ENCODE peak calls at places on chromosome 14, in nine cellular contexts. Y is heart left ventricle, L is testis, F is vagina, M is A549, D is Peyer's patch, S is prostate gland, E is transverse colon, Q is adrenal gland. H is an unnamed sample.

GRCh38 chr14:71319646-71320045 is 412.4 kb downstream of the PCNX1 start:
- DNase-seq in M (peak; percentile 33), F (peak; percentile 89), L (peak; percentile 31), S (no peak), Q (no peak), Y (no peak), D (no peak), E (no peak), H (peak; percentile 20)

GRCh38 chr14:38646391-38646790 is 390.5 kb upstream of the CLEC14A start:
- DNase-seq in E (no peak), Y (no peak), D (no peak), S (no peak), Q (no peak), F (no peak), L (no peak), M (no peak), H (no peak)

GRCh38 chr14:99624024-99624423 is 20.0 kb upstream of the CCDC85C start:
- DNase-seq in Q (no peak), Y (no peak), S (no peak), M (no peak), L (no peak), F (no peak), E (no peak), D (no peak), H (no peak)

GRCh38 chr14:33035795-33036194 is 97.1 kb downstream of the NPAS3 start:
- DNase-seq in L (no peak), F (no peak), Q (no peak), M (no peak), S (no peak), E (no peak), D (no peak), Y (no peak), H (no peak)

GRCh38 chr14:101236496-101237240 is 324.6 kb upstream of the DIO3 start:
- DNase-seq in S (no peak), M (no peak), D (no peak), Q (no peak), L (no peak), Y (no peak), F (no peak), E (no peak), H (no peak)

GRCh38 chr14:66403183-66403582 is 83.0 kb upstream of the CCDC196 start:
- DNase-seq in F (no peak), Q (no peak), L (no peak), E (no peak), S (no peak), M (peak; percentile 59), Y (no peak), D (no peak), H (no peak)

GRCh38 chr14:56131004-56131864 is 13.0 kb downstream of the PELI2 start:
- DNase-seq in F (no peak), Q (no peak), D (no peak), Y (no peak), M (no peak), E (no peak), L (no peak), S (no peak), H (no peak)

GRCh38 chr14:20655851-20656250 is 14.4 kb upstream of the OR6S1 start:
- DNase-seq in Q (no peak), Y (no peak), S (no peak), F (no peak), M (peak; percentile 16), D (no peak), L (no peak), E (no peak), H (no peak)

GRCh38 chr14:93936245-93936644 is 9.1 kb downstream of the FAM181A start:
- DNase-seq in M (peak; percentile 45), D (no peak), Q (no peak), L (no peak), F (no peak), Y (no peak), E (no peak), S (no peak), H (no peak)

GRCh38 chr14:64391986-64392385 is 3.8 kb downstream of the MTHFD1 start:
- DNase-seq in L (no peak), Y (no peak), F (no peak), M (no peak), Q (no peak), E (no peak), D (no peak), S (no peak), H (no peak)
- TF ChIP-seq POLR2A in L (no peak), Y (no peak), F (no peak), M (no peak), Q (no peak), E (no peak), D (no peak), S (no peak), H (no peak)

GRCh38 chr14:24299255-24300191 is at the start of the genes DHRS1 and NOP9:
- DNase-seq in F (no peak), S (peak; percentile 92), D (peak; percentile 97), Q (peak; percentile 95), Y (peak; percentile 96), M (peak; percentile 91), E (peak; percentile 96), L (peak; percentile 95), H (peak; percentile 87)
- TF ChIP-seq POLR2A in F (no peak), S (peak; percentile 86), D (peak; percentile 96), Q (peak; percentile 61), Y (no peak), M (peak; percentile 61), E (peak; percentile 86), L (no peak), H (peak; percentile 76)

DNA sequence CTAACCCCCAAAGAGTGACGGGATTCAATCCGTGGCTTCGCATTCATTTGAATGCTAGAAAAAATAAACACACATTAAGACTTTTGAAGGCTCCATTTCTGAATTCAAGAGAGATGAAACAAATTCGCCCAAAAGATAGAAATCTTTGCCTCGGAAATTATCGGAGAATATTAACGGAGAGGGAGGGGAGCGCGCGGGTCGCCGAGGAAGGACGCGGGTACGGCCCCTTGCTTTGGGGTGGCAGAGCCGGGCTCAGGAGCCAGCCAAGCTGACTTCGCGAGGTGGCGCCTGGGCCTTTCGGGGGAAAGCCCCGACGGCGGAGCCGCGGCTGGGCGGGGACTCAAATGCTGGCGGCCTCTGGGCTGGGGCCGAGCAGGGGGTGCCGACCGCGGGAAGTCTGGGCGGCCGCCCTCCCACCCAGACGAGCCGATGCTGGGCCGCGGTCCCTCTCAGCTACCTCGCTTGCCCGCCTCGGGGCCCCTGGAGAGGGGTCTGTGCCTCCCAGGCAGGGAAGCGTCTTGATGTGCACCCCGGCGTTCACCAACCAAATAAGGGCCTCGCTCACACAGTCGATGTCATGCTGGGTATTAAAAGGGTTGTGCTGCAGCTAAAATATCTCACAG is 14.7 kb downstream of the NKX2-1 start:
- DNase-seq in Y (no peak), D (no peak), S (no peak), Q (no peak), M (no peak), L (no peak), E (no peak), F (no peak), H (no peak)
- TF ChIP-seq POLR2A in Y (no peak), D (no peak), S (no peak), Q (no peak), M (no peak), L (no peak), E (no peak), F (no peak), H (no peak)

GRCh38 chr14:30655124-30655523 is 33.0 kb downstream of the SCFD1 start:
- DNase-seq in L (no peak), S (no peak), D (no peak), E (no peak), Y (no peak), M (no peak), F (no peak), Q (no peak), H (no peak)

GRCh38 chr14:30655658-30656057 is 33.5 kb downstream of the SCFD1 start:
- DNase-seq in E (no peak), F (no peak), Q (no peak), S (no peak), D (no peak), M (no peak), L (no peak), Y (no peak), H (no peak)

GRCh38 chr14:30656190-30656632 is 34.1 kb downstream of the SCFD1 start:
- DNase-seq in F (no peak), E (peak; percentile 25), Q (peak; percentile 51), L (peak; percentile 25), Y (no peak), S (peak; percentile 7), M (peak; percentile 39), D (no peak), H (peak; percentile 18)

GRCh38 chr14:30648471-30648870 is 26.4 kb downstream of the SCFD1 start:
- DNase-seq in Q (no peak), L (no peak), M (no peak), S (no peak), E (no peak), D (no peak), F (no peak), Y (no peak), H (no peak)

DNA sequence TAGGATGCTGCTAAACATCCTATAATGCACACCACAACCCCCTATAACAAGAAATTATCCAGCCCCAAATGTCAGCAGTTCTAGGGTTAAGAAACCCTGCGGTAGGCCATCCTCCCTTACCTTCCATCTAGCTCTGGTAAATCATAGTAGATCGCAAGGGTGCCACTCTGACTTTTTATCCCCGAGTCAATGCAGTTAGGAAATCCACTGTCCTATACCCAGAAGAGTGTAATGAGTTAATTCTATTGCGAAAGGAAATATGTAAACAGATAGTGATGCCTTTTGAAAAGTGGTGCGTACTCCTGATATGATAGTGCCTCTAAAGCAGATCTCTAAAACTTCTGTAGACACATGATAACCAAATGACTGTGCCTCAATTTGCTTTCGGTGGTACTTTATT is 29.8 kb downstream of the SCFD1 start:
- DNase-seq in D (no peak), E (no peak), M (no peak), L (no peak), F (no peak), S (no peak), Q (no peak), Y (no peak), H (no peak)
- TF ChIP-seq POLR2A in D (no peak), E (no peak), M (no peak), L (no peak), F (no peak), S (no peak), Q (no peak), Y (no peak), H (no peak)

GRCh38 chr14:60648934-60649814 is at the start of gene SIX1:
- DNase-seq in L (peak; percentile 76), S (peak; percentile 90), D (peak; percentile 59), F (no peak), E (peak; percentile 48), Y (peak; percentile 74), M (peak; percentile 93), Q (peak; percentile 73), H (peak; percentile 48)

GRCh38 chr14:60648169-60648933 is 926 bp downstream of the SIX1 start:
- DNase-seq in Y (no peak), D (peak; percentile 45), F (no peak), M (peak; percentile 41), E (no peak), L (no peak), S (no peak), Q (no peak), H (no peak)

GRCh38 chr14:60647837-60648168 is 1.5 kb downstream of the SIX1 start:
- DNase-seq in E (no peak), S (no peak), D (no peak), L (no peak), Y (no peak), F (no peak), M (no peak), Q (no peak), H (no peak)

GRCh38 chr14:60646202-60646886 is 2.9 kb downstream of the SIX1 start:
- DNase-seq in L (no peak), D (no peak), M (no peak), F (no peak), E (no peak), S (peak; percentile 55), Y (no peak), Q (no peak), H (no peak)

GRCh38 chr14:60647081-60647836 is 2.0 kb downstream of the SIX1 start:
- DNase-seq in Y (no peak), M (peak; percentile 54), E (no peak), Q (no peak), L (no peak), F (no peak), D (peak; percentile 48), S (peak; percentile 76), H (no peak)
- TF ChIP-seq POLR2A in Y (no peak), M (no peak), E (no peak), Q (no peak), L (no peak), F (no peak), D (no peak), S (no peak), H (no peak)